ENCODE peak calls at places on chromosomes 1 and 21, in six cellular contexts. J is GM20000; U is hepatocyte; F is BE2C; E is NCI-H510A; G is effector memory CD4-positive, alpha-beta T cell. L is an unnamed sample.

GRCh38 chr1:107061886-107062285 is 5.4 kb downstream of the PRMT6 start:
- DNase-seq in F (no peak), J (no peak), U (no peak), E (no peak), G (no peak), L (no peak)

GRCh38 chr1:14598498-14599172 is at the start of gene KAZN:
- DNase-seq in F (peak; percentile 14), G (no peak), U (peak; percentile 76), J (peak; percentile 40), E (peak; percentile 80), L (peak; percentile 50)

GRCh38 chr1:84259376-84259775 is 42.1 kb upstream of the SAMD13 start:
- DNase-seq in G (no peak), U (no peak), J (no peak), F (no peak), E (peak; percentile 22), L (no peak)

GRCh38 chr1:25616932-25617625 is 488 bp downstream of the MAN1C1 start:
- DNase-seq in J (peak; percentile 65), G (no peak), F (peak; percentile 20), U (peak; percentile 35), E (no peak), L (no peak)

GRCh38 chr1:153353226-153353947 is 4.3 kb upstream of the S100A9 start:
- DNase-seq in U (peak; percentile 37), J (peak; percentile 42), F (peak; percentile 58), G (no peak), E (no peak), L (no peak)

GRCh38 chr1:61284933-61285332 is 202.6 kb downstream of the NFIA start:
- DNase-seq in E (no peak), G (no peak), U (no peak), J (no peak), F (no peak), L (no peak)

GRCh38 chr21:32539378-32539777 is 45.9 kb downstream of the TCP10L start:
- DNase-seq in J (no peak), U (no peak), G (no peak), E (no peak), F (no peak), L (no peak)

GRCh38 chr1:27527857-27528700 is 38.1 kb upstream of the WASF2 start:
- DNase-seq in U (peak; percentile 94), G (peak; percentile 11), J (peak; percentile 78), E (peak; percentile 98), F (no peak), L (peak; percentile 63)

GRCh38 chr21:34722684-34723300 is 54.0 kb downstream of the CLIC6 start:
- DNase-seq in E (no peak), F (no peak), J (peak; percentile 44), G (no peak), U (no peak), L (no peak)

GRCh38 chr1:196393742-196394141 is 214.5 kb downstream of the KCNT2 start:
- DNase-seq in J (no peak), U (no peak), E (no peak), F (no peak), G (no peak), L (no peak)

GRCh38 chr1:240515505-240515904 is 96.5 kb downstream of the GREM2 start:
- DNase-seq in F (no peak), J (no peak), G (no peak), E (no peak), U (no peak), L (no peak)

GRCh38 chr21:44317241-44317782 is 17.5 kb downstream of the PFKL start:
- DNase-seq in E (no peak), F (no peak), G (no peak), U (no peak), J (no peak), L (no peak)

GRCh38 chr21:41895643-41896493 is 16.7 kb upstream of the PRDM15 start:
- DNase-seq in E (no peak), G (peak; percentile 11), U (no peak), F (no peak), J (peak; percentile 69), L (no peak)

GRCh38 chr1:205748398-205749093 is 1.4 kb downstream of the NUCKS1 start:
- DNase-seq in F (peak; percentile 12), J (peak; percentile 18), G (no peak), E (no peak), U (peak; percentile 57), L (no peak)

GRCh38 chr1:110628356-110629105 is 22.4 kb upstream of the KCNA2 start:
- DNase-seq in J (no peak), U (no peak), G (no peak), E (no peak), F (no peak), L (no peak)

GRCh38 chr1:210883821-210884220 is 250.1 kb downstream of the KCNH1 start:
- DNase-seq in U (no peak), E (no peak), J (no peak), G (no peak), F (no peak), L (no peak)

GRCh38 chr1:240967070-240967724 is 355.2 kb upstream of the GREM2 start:
- DNase-seq in U (peak; percentile 32), E (no peak), J (no peak), F (no peak), G (no peak), L (no peak)

GRCh38 chr1:42172394-42173133 is 8.0 kb upstream of the GUCA2A start:
- DNase-seq in J (no peak), E (no peak), F (no peak), G (no peak), U (no peak), L (peak; percentile 70)

GRCh38 chr21:41668051-41668541 is 98.8 kb downstream of the RIPK4 start:
- DNase-seq in G (no peak), J (no peak), U (no peak), E (no peak), F (no peak), L (peak; percentile 16)

GRCh38 chr1:171418546-171418945 is 66.8 kb upstream of the PRRC2C start:
- DNase-seq in G (no peak), F (no peak), E (no peak), J (no peak), U (no peak), L (no peak)

GRCh38 chr1:119740886-119741780 is 27.6 kb downstream of the HMGCS2 start:
- DNase-seq in G (no peak), J (no peak), E (no peak), F (no peak), U (no peak), L (no peak)

GRCh38 chr1:154822717-154823116 is 47.4 kb downstream of the KCNN3 start:
- DNase-seq in U (no peak), F (no peak), G (no peak), J (no peak), E (no peak), L (no peak)

GRCh38 chr1:22930235-22930912 is 42.3 kb downstream of the LACTBL1 start:
- DNase-seq in G (no peak), U (peak; percentile 59), E (no peak), F (peak; percentile 72), J (peak; percentile 69), L (peak; percentile 56)

GRCh38 chr1:19000065-19000464 is 43.6 kb upstream of the IFFO2 start:
- DNase-seq in U (no peak), E (no peak), G (no peak), F (no peak), J (no peak), L (no peak)

GRCh38 chr21:34061983-34062382 is 11.4 kb upstream of the MRPS6 start:
- DNase-seq in U (no peak), J (no peak), G (no peak), E (no peak), F (peak; percentile 35), L (no peak)